ENCODE peak calls at places on chromosomes 7 and 10, in nine cellular contexts. J, F, Q, Y, L, V, M, U and Z are unnamed samples.

GRCh38 chr10:99364125-99364524 is 35.0 kb downstream of the CNNM1 start:
- DNase-seq in V (no peak), F (no peak), Q (no peak), U (no peak), J (no peak), Y (no peak), M (no peak), L (no peak), Z (no peak)

GRCh38 chr7:151212626-151213025 is 2.3 kb upstream of the H2BK1 start:
- DNase-seq in L (no peak), M (no peak), F (no peak), Y (no peak), Q (no peak), U (no peak), V (no peak), J (no peak), Z (no peak)

GRCh38 chr10:13585943-13586342 is 822 bp upstream of the PRPF18 start:
- DNase-seq in U (no peak), L (no peak), V (no peak), F (no peak), Y (no peak), M (no peak), J (no peak), Q (no peak), Z (no peak)

GRCh38 chr10:104521901-104522827 is 118.9 kb upstream of the SORCS3 start:
- DNase-seq in Q (no peak), Y (no peak), L (no peak), U (no peak), V (no peak), M (peak), F (no peak), J (no peak), Z (no peak)

GRCh38 chr7:90178166-90178565 is 23.9 kb downstream of the STEAP1 start:
- DNase-seq in Y (no peak), V (no peak), Q (no peak), U (no peak), M (no peak), J (no peak), F (no peak), L (no peak), Z (no peak)

GRCh38 chr7:149459540-149460433 is 1.1 kb downstream of the ZNF777 start:
- DNase-seq in U (peak), J (peak), V (no peak), M (no peak), Q (no peak), L (peak), Y (no peak), F (no peak), Z (peak)

GRCh38 chr7:9189683-9190082 is 756.3 kb downstream of the NXPH1 start:
- DNase-seq in L (no peak), J (no peak), U (no peak), Y (peak), Q (no peak), F (no peak), V (no peak), M (no peak), Z (no peak)

GRCh38 chr7:74604326-74605020 is 53.0 kb upstream of the GTF2I start:
- DNase-seq in J (no peak), L (no peak), U (no peak), V (peak), M (peak), F (no peak), Q (no peak), Y (no peak), Z (no peak)

GRCh38 chr10:71246591-71247143 is 34.3 kb downstream of the UNC5B start:
- DNase-seq in U (no peak), F (no peak), Q (no peak), V (no peak), M (no peak), Y (no peak), L (no peak), J (no peak), Z (no peak)

GRCh38 chr10:11290156-11290890 is 272.7 kb downstream of the CELF2 start:
- DNase-seq in Q (no peak), Y (no peak), M (no peak), V (no peak), J (no peak), U (no peak), F (no peak), L (no peak), Z (no peak)

GRCh38 chr7:44581426-44581906 is 565 bp downstream of the TMED4 start:
- DNase-seq in Y (no peak), U (peak), L (no peak), Q (peak), M (peak), V (no peak), J (peak), F (no peak), Z (peak)

GRCh38 chr7:155598810-155599210 is 45.7 kb upstream of the RBM33 start:
- DNase-seq in J (peak), V (peak), F (peak), Y (peak), U (peak), Q (peak), L (peak), M (peak), Z (peak)

GRCh38 chr10:69088801-69089501 is 1.0 kb downstream of the SRGN start:
- DNase-seq in M (no peak), V (no peak), U (peak), F (no peak), Q (no peak), L (no peak), J (peak), Y (no peak), Z (peak)

GRCh38 chr7:136128050-136128449 is 150.9 kb upstream of the MTPN start:
- DNase-seq in U (no peak), L (no peak), M (no peak), F (no peak), V (no peak), J (no peak), Y (no peak), Q (no peak), Z (no peak)

GRCh38 chr7:76409537-76409936 is at the start of gene SSC4D:
- DNase-seq in M (no peak), F (no peak), U (no peak), Y (no peak), J (no peak), V (no peak), Q (no peak), L (peak), Z (peak)

GRCh38 chr10:71761541-71762113 is 11.7 kb downstream of the VSIR start:
- DNase-seq in V (no peak), U (no peak), J (no peak), M (no peak), Y (no peak), L (no peak), F (no peak), Q (no peak), Z (no peak)

GRCh38 chr7:27173412-27174076 is 576 bp downstream of the HOXA10 start:
- DNase-seq in J (peak), F (no peak), V (no peak), U (no peak), Y (no peak), M (peak), Q (peak), L (no peak), Z (no peak)